ENCODE peak calls at places on chromosomes 6 and 20, in five cellular contexts. R, C, F, V and H are unnamed samples.

GRCh38 chr20:44398303-44398702 is 42.8 kb downstream of the HNF4A start:
- DNase-seq in C (peak; percentile 4), V (no peak), F (peak; percentile 9), R (no peak), H (no peak)

GRCh38 chr20:57662028-57662312 is 41.7 kb upstream of the ZBP1 start:
- DNase-seq in F (no peak), V (peak; percentile 7), C (no peak), R (no peak), H (no peak)

GRCh38 chr20:34522969-34523871 is 7.0 kb downstream of the DYNLRB1 start:
- DNase-seq in R (peak; percentile 34), C (peak; percentile 87), V (no peak), F (peak; percentile 95), H (no peak)

GRCh38 chr6:26556263-26557070 is 18.3 kb downstream of the HMGN4 start:
- DNase-seq in R (peak; percentile 71), V (no peak), C (peak; percentile 74), F (peak; percentile 93), H (no peak)

GRCh38 chr6:111767752-111768430 is 105.4 kb downstream of the FYN start:
- DNase-seq in R (no peak), V (no peak), C (no peak), F (no peak), H (no peak)

GRCh38 chr20:31719644-31720485 is 2.8 kb downstream of the BCL2L1 start:
- DNase-seq in R (no peak), V (no peak), C (peak; percentile 66), F (peak; percentile 76), H (no peak)

GRCh38 chr20:36856691-36857635 is 19.0 kb upstream of the TLDC2 start:
- DNase-seq in R (no peak), V (peak; percentile 74), C (no peak), F (peak; percentile 51), H (no peak)

GRCh38 chr20:6746901-6747609 is 20.4 kb upstream of the BMP2 start:
- DNase-seq in F (peak; percentile 46), C (no peak), V (no peak), R (no peak), H (no peak)

GRCh38 chr6:166779381-166779780 is 152.3 kb upstream of the RPS6KA2 start:
- DNase-seq in R (no peak), V (no peak), C (no peak), F (no peak), H (no peak)